ENCODE peak calls at places on chromosomes 12 and 14, in six cellular contexts. One of them, this sample, is unnamed.
A peak's percentile ranks its signal among the peaks of the same experiment; 100 is the strongest.

GRCh38 chr14:75428230-75429104 is 645 bp downstream of the JDP2 start:
- DNase-seq in GM12864: no peak
- DNase-seq in progenitor cell of endocrine pancreas: no peak
- DNase-seq in mesothelial cell of epicardium: no peak
- DNase-seq in GM12865: peak; percentile 20
- DNase-seq in AG09309: no peak
- DNase-seq in this sample: peak; percentile 53

GRCh38 chr14:90781344-90781761 is 34.9 kb downstream of the TTC7B start:
- DNase-seq in GM12864: no peak
- DNase-seq in progenitor cell of endocrine pancreas: no peak
- DNase-seq in mesothelial cell of epicardium: no peak
- DNase-seq in GM12865: no peak
- DNase-seq in AG09309: peak; percentile 67
- DNase-seq in this sample: no peak

GRCh38 chr12:109715310-109716091 is 1.9 kb downstream of the FAM222A start:
- DNase-seq in GM12864: no peak
- DNase-seq in progenitor cell of endocrine pancreas: no peak
- DNase-seq in mesothelial cell of epicardium: no peak
- DNase-seq in GM12865: peak; percentile 22
- DNase-seq in AG09309: no peak
- DNase-seq in this sample: no peak

GRCh38 chr12:65318186-65318685 is 39.8 kb downstream of the MSRB3 start:
- DNase-seq in GM12864: no peak
- DNase-seq in progenitor cell of endocrine pancreas: no peak
- DNase-seq in mesothelial cell of epicardium: no peak
- DNase-seq in GM12865: no peak
- DNase-seq in AG09309: no peak
- DNase-seq in this sample: no peak

GRCh38 chr12:1047898-1048660 is 57.1 kb downstream of the ERC1 start:
- DNase-seq in GM12864: no peak
- DNase-seq in progenitor cell of endocrine pancreas: no peak
- DNase-seq in mesothelial cell of epicardium: no peak
- DNase-seq in GM12865: no peak
- DNase-seq in AG09309: no peak
- DNase-seq in this sample: no peak

GRCh38 chr12:3594966-3595365 is 104.0 kb downstream of the PRMT8 start:
- DNase-seq in GM12864: no peak
- DNase-seq in progenitor cell of endocrine pancreas: no peak
- DNase-seq in mesothelial cell of epicardium: no peak
- DNase-seq in GM12865: no peak
- DNase-seq in AG09309: no peak
- DNase-seq in this sample: no peak

GRCh38 chr12:28938581-28939301 is 210.3 kb upstream of the FAR2 start:
- DNase-seq in GM12864: no peak
- DNase-seq in progenitor cell of endocrine pancreas: no peak
- DNase-seq in mesothelial cell of epicardium: no peak
- DNase-seq in GM12865: no peak
- DNase-seq in AG09309: no peak
- DNase-seq in this sample: no peak

GRCh38 chr12:2284857-2285256 is 232.1 kb downstream of the CACNA1C start:
- DNase-seq in GM12864: no peak
- DNase-seq in progenitor cell of endocrine pancreas: peak; percentile 78
- DNase-seq in mesothelial cell of epicardium: peak; percentile 50
- DNase-seq in GM12865: peak; percentile 62
- DNase-seq in AG09309: no peak
- DNase-seq in this sample: peak; percentile 39

GRCh38 chr12:92928431-92928961 is 599 bp downstream of the EEA1 start:
- DNase-seq in GM12864: no peak
- DNase-seq in progenitor cell of endocrine pancreas: no peak
- DNase-seq in mesothelial cell of epicardium: no peak
- DNase-seq in GM12865: peak; percentile 49
- DNase-seq in AG09309: no peak
- DNase-seq in this sample: no peak

GRCh38 chr14:69879175-69880047 is at the start of gene SMOC1:
- DNase-seq in GM12864: no peak
- DNase-seq in progenitor cell of endocrine pancreas: peak; percentile 78
- DNase-seq in mesothelial cell of epicardium: no peak
- DNase-seq in GM12865: peak; percentile 57
- DNase-seq in AG09309: no peak
- DNase-seq in this sample: peak; percentile 63

GRCh38 chr12:57416039-57416996 is 14.5 kb downstream of the R3HDM2 start:
- DNase-seq in GM12864: no peak
- DNase-seq in progenitor cell of endocrine pancreas: no peak
- DNase-seq in mesothelial cell of epicardium: no peak
- DNase-seq in GM12865: no peak
- DNase-seq in AG09309: no peak
- DNase-seq in this sample: no peak

GRCh38 chr12:69583203-69583602 is 2.1 kb upstream of the CCT2 start:
- DNase-seq in GM12864: no peak
- DNase-seq in progenitor cell of endocrine pancreas: no peak
- DNase-seq in mesothelial cell of epicardium: no peak
- DNase-seq in GM12865: no peak
- DNase-seq in AG09309: no peak
- DNase-seq in this sample: no peak

GRCh38 chr12:1217191-1217949 is 226.3 kb downstream of the ERC1 start:
- DNase-seq in GM12864: no peak
- DNase-seq in progenitor cell of endocrine pancreas: no peak
- DNase-seq in mesothelial cell of epicardium: no peak
- DNase-seq in GM12865: no peak
- DNase-seq in AG09309: peak; percentile 82
- DNase-seq in this sample: no peak

GRCh38 chr12:106645074-106645421 is 62.2 kb downstream of the RFX4 start:
- DNase-seq in GM12864: no peak
- DNase-seq in progenitor cell of endocrine pancreas: no peak
- DNase-seq in mesothelial cell of epicardium: no peak
- DNase-seq in GM12865: no peak
- DNase-seq in AG09309: no peak
- DNase-seq in this sample: no peak

GRCh38 chr12:97404549-97404948 is 58.1 kb upstream of the RMST start:
- DNase-seq in GM12864: peak; percentile 46
- DNase-seq in progenitor cell of endocrine pancreas: peak; percentile 28
- DNase-seq in mesothelial cell of epicardium: no peak
- DNase-seq in GM12865: peak; percentile 69
- DNase-seq in AG09309: no peak
- DNase-seq in this sample: peak; percentile 47
- TF ChIP-seq CTCF in GM12864: peak; percentile 85
- TF ChIP-seq CTCF in progenitor cell of endocrine pancreas: peak; percentile 81
- TF ChIP-seq CTCF in mesothelial cell of epicardium: peak; percentile 83
- TF ChIP-seq CTCF in GM12865: peak; percentile 78
- TF ChIP-seq CTCF in AG09309: peak; percentile 31
- TF ChIP-seq CTCF in this sample: peak; percentile 75

DNA sequence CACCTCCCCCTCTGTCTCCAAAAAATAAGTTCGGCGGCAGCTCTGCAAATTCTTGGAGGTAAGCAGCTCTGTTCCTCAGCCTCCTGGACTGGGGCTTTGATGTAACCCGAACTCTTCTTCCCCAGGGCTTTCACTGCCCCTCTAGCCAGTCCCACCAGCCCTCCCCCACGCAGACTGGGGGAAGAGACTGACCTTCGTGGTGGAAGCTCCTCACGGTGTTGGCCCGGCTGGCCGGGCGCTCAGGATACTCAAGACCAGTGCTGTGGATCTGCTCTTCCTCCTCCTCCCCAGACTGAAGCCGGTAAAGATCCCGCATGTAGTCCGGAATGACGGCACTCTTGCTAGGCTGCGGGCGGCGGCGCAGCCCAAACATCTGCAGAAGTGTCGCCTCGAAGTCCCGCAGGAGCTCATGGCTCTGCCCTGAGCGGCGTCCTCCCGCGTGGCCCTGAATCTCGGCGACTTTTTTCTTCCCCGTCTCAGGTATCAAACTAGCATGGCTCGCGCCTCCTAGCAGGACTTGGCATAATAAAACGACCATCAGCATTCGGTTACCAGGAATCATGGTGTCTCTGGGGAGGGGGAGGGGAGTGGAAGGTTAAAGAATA is 4.9 kb downstream of the BMP4 start:
- DNase-seq in GM12864: no peak
- DNase-seq in progenitor cell of endocrine pancreas: no peak
- DNase-seq in mesothelial cell of epicardium: no peak
- DNase-seq in GM12865: no peak
- DNase-seq in AG09309: no peak
- DNase-seq in this sample: no peak
- TF ChIP-seq CTCF in GM12864: no peak
- TF ChIP-seq CTCF in progenitor cell of endocrine pancreas: no peak
- TF ChIP-seq CTCF in mesothelial cell of epicardium: no peak
- TF ChIP-seq CTCF in GM12865: no peak
- TF ChIP-seq CTCF in AG09309: no peak
- TF ChIP-seq CTCF in this sample: no peak

DNA sequence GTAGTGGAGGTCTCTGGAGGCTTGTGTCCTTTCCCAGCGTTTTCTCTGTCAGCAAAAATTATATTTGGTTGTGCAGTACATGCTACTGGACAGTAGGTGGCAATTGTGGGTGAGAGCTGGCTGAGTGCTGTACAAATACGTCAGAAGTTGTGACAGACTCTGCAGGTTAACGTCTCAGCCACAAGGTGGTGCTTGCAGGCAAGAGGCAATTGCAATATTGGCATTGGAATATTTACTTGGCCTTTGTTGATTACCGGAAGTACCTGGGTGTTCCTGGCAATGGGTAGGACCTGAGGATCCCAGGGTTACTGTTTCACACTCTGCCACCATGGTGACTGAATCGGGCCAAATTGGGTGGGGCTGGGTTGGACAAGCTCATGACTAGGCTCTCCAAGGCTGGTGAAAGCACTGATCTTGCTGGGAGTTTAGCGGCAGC is 333.9 kb upstream of the LMO3 start:
- DNase-seq in GM12864: peak; percentile 21
- DNase-seq in progenitor cell of endocrine pancreas: no peak
- DNase-seq in mesothelial cell of epicardium: no peak
- DNase-seq in GM12865: peak; percentile 82
- DNase-seq in AG09309: no peak
- DNase-seq in this sample: peak; percentile 46
- TF ChIP-seq CTCF in GM12864: peak; percentile 76
- TF ChIP-seq CTCF in progenitor cell of endocrine pancreas: peak; percentile 84
- TF ChIP-seq CTCF in mesothelial cell of epicardium: peak; percentile 84
- TF ChIP-seq CTCF in GM12865: peak; percentile 75
- TF ChIP-seq CTCF in AG09309: peak; percentile 35
- TF ChIP-seq CTCF in this sample: peak; percentile 60

DNA sequence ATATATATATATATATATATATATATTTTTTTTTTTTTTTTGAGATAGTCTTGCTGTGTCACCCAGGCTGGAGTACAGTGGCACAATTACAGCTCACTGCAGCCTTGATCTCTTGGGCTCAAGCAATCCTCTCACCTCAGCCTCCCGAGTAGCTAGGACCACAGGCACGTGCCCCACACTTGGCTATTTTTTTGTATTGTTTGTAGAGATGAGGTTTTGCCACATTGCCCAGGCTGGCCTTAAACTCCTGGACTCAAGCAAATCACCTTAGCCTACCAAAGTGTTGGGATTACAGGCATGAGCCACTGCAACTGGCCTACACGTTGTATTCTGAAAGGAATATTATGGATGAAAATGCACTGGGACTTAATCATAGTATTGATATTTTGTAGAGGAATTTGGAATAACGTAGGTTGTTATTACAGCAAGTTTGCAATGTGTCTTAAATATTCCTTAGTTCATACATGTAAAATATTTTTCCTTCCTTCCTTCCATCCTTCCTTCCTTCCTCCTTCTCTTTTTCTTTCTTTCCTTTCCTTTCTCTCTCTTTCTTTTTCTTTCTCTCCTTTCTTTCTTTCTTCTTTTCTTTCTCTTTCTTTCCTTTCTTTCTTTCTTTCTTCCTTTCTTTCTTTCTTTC is 862 bp downstream of the KLRB1 start:
- DNase-seq in GM12864: no peak
- DNase-seq in progenitor cell of endocrine pancreas: no peak
- DNase-seq in mesothelial cell of epicardium: no peak
- DNase-seq in GM12865: no peak
- DNase-seq in AG09309: no peak
- DNase-seq in this sample: no peak
- TF ChIP-seq CTCF in GM12864: no peak
- TF ChIP-seq CTCF in progenitor cell of endocrine pancreas: no peak
- TF ChIP-seq CTCF in mesothelial cell of epicardium: no peak
- TF ChIP-seq CTCF in GM12865: no peak
- TF ChIP-seq CTCF in AG09309: no peak
- TF ChIP-seq CTCF in this sample: no peak

This sample was measured in GM10248.